ENCODE peak calls at places on chromosomes 3 and 15, in eight cellular contexts. R is cardiac muscle cell, P is left ventricle myocardium inferior, N is psoas muscle, T is AG09309, L is foreskin fibroblast, C is ovary, O is cardiac fibroblast. D is an unnamed sample.

GRCh38 chr3:43573576-43573975 is 48.2 kb downstream of the ANO10 start:
- DNase-seq in R (no peak), P (no peak), N (no peak), T (no peak), L (no peak), C (no peak), O (no peak), D (no peak)

GRCh38 chr3:163924600-163924999 is 1153.7 kb downstream of the SI start:
- DNase-seq in R (no peak), P (no peak), N (no peak), T (no peak), L (no peak), C (no peak), O (no peak), D (no peak)

GRCh38 chr3:122358633-122359032 is 24.4 kb downstream of the MIX23 start:
- DNase-seq in R (no peak), P (no peak), N (no peak), T (no peak), L (no peak), C (no peak), O (no peak), D (no peak)

GRCh38 chr3:24510030-24510648 is 15.5 kb upstream of the THRB start:
- DNase-seq in R (no peak), P (no peak), N (no peak), T (no peak), L (no peak), C (no peak), O (peak), D (no peak)

GRCh38 chr3:15794303-15794771 is 3.4 kb downstream of the ANKRD28 start:
- DNase-seq in R (peak), P (no peak), N (no peak), T (no peak), L (peak), C (no peak), O (peak), D (no peak)

GRCh38 chr15:63329567-63330350 is 51.9 kb downstream of the CA12 start:
- DNase-seq in R (no peak), P (no peak), N (no peak), T (no peak), L (no peak), C (no peak), O (no peak), D (no peak)

GRCh38 chr15:25693321-25694237 is 169.5 kb downstream of the ATP10A start:
- DNase-seq in R (peak), P (peak), N (no peak), T (no peak), L (no peak), C (no peak), O (peak), D (no peak)

GRCh38 chr3:86766331-86766730 is 224.6 kb downstream of the VGLL3 start:
- DNase-seq in R (no peak), P (no peak), N (no peak), T (no peak), L (no peak), C (no peak), O (no peak), D (no peak)

GRCh38 chr3:66499881-66500574 is 794 bp downstream of the LRIG1 start:
- DNase-seq in R (peak), P (peak), N (peak), T (no peak), L (no peak), C (peak), O (peak), D (peak)

GRCh38 chr3:30384546-30385072 is 221.8 kb upstream of the TGFBR2 start:
- DNase-seq in R (no peak), P (no peak), N (no peak), T (no peak), L (no peak), C (no peak), O (peak), D (no peak)

GRCh38 chr15:40183636-40184463 is 23.0 kb downstream of the BUB1B start:
- DNase-seq in R (no peak), P (no peak), N (no peak), T (no peak), L (no peak), C (no peak), O (no peak), D (no peak)

GRCh38 chr15:88932271-88932874 is 19.2 kb upstream of the MFGE8 start:
- DNase-seq in R (no peak), P (peak), N (peak), T (no peak), L (no peak), C (no peak), O (no peak), D (peak)

GRCh38 chr3:55966566-55966965 is 479.5 kb upstream of the WNT5A start:
- DNase-seq in R (no peak), P (no peak), N (no peak), T (no peak), L (no peak), C (no peak), O (no peak), D (no peak)

GRCh38 chr3:55963611-55964010 is 476.5 kb upstream of the WNT5A start:
- DNase-seq in R (no peak), P (no peak), N (no peak), T (no peak), L (no peak), C (no peak), O (no peak), D (no peak)

GRCh38 chr3:55964491-55964980 is 477.4 kb upstream of the WNT5A start:
- DNase-seq in R (no peak), P (no peak), N (no peak), T (no peak), L (no peak), C (no peak), O (no peak), D (no peak)

GRCh38 chr3:55968331-55968730 is 481.2 kb upstream of the WNT5A start:
- DNase-seq in R (peak), P (no peak), N (no peak), T (no peak), L (no peak), C (no peak), O (peak), D (no peak)

DNA sequence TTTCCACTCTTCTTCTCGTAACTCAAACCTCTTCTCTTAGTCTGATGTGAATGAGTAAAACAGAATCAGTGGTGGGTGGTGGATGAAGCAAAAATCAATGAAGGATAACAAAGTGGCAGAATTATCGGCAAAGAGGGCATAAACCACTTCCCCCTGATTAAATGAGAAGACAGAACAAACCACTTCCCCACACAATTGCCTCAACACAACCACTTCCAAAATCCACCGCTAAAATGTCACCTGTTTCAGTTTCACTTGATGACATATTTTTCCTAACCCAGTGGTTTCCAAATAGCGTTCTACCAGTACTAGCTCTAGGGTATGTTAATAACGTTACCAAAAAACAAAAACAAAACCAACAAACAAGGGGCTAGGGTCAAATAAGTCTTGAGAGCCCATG is 478.7 kb upstream of the WNT5A start:
- DNase-seq in R (no peak), P (no peak), N (no peak), T (no peak), L (no peak), C (no peak), O (no peak), D (no peak)
- H3K4me3 ChIP-seq in R (no peak), P (no peak), N (no peak), T (no peak), L (no peak), C (no peak), O (no peak), D (no peak)

GRCh38 chr3:112987710-112988334 is 3.0 kb upstream of the GTPBP8 start:
- DNase-seq in R (no peak), P (no peak), N (no peak), T (no peak), L (no peak), C (no peak), O (no peak), D (no peak)

GRCh38 chr3:112995800-112996199 is 5.0 kb downstream of the GTPBP8 start:
- DNase-seq in R (no peak), P (no peak), N (no peak), T (no peak), L (no peak), C (no peak), O (no peak), D (no peak)

DNA sequence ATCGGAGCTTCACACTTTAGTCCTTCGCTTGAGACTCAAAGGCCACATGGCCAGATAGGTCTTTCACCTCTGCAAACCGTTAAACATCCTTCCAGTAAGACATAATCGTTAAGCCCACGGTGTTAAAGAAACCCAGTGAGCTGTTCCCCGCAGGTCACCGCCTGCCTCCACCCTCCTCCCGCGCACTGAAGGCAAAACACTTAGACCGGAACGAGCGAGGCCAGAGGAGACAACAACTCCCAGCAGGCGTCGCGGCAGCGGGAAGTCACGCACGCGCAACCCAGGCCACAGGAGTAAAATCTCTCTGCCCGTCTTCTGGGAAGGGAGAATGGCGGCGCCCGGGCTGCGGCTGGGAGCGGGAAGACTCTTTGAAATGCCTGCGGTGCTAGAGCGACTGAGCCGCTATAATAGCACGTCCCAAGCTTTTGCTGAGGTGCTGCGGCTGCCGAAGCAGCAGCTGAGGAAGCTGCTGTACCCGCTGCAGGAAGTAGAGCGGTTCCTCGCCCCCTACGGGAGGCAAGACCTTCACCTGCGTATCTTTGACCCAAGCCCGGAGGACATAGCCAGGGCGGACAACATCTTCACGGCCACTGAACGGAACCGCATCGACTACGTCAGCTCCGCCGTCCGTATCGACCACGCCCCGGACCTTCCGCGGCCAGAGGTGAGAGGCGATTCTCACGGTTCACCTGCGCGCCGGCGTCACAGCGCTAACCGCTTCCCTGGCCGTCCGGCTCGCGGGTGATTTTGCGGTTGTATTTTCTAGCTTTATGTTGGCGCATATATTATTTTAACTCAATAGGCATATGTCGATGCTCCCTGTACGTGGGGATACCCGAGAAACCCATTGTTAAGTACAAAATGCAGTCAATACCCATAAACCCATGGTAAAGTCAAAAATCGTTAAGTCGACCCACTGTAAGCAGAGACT is at the start of gene GTPBP8:
- DNase-seq in R (peak), P (peak), N (peak), T (peak), L (peak), C (peak), O (peak), D (peak)
- TF ChIP-seq CTCF in R (peak), P (peak), N (no peak), T (peak), L (no peak), C (peak), O (peak), D (peak)

DNA sequence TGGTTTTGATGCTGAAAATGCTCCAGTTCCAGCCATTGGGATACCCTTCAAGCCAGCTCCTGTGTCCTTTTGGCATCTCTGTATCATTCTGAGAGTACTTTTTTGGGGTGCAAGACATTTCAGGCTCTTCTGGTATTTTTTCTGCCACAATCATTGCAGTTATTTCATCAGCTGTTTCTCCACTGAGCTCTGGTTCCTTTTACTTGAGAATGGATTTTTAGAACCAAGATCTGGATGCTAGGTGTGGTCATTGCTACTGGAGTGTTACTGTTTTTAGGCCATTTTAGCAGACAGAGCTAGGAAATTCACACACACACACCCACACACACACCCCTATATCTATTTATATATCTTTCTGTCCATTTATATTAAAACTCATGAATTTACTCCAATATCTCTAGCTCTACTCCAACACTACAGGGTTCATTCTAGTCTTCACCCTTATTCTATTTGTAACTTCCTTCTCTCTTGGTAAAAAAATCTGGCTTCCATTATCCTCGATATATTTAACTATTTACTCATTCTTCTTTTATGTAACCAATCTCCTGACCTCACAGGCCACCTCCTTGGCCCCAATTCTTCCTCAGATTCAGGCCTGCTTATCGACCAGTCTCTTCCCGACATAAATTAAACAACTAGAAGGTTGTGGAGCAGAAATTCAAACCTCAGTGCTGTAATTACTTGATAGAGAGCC is 17.0 kb downstream of the SLC35G2 start:
- DNase-seq in R (no peak), P (no peak), N (no peak), T (no peak), L (no peak), C (no peak), O (no peak), D (no peak)
- H3K4me3 ChIP-seq in R (no peak), P (no peak), N (no peak), T (no peak), L (no peak), C (no peak), O (no peak), D (no peak)

GRCh38 chr3:195774917-195775316 is 36.8 kb downstream of the MUC4 start:
- DNase-seq in R (peak), P (peak), N (peak), T (no peak), L (peak), C (no peak), O (peak), D (peak)
- TF ChIP-seq CTCF in R (peak), P (peak), N (peak), T (peak), L (peak), C (peak), O (peak), D (no peak)

GRCh38 chr3:58660998-58661397 is 5.6 kb downstream of the FAM3D start:
- DNase-seq in R (no peak), P (no peak), N (no peak), T (no peak), L (no peak), C (no peak), O (no peak), D (no peak)
- H3K4me3 ChIP-seq in R (no peak), P (no peak), N (no peak), T (no peak), L (no peak), C (no peak), O (no peak), D (no peak)

GRCh38 chr3:38165722-38166387 is 518 bp downstream of the OXSR1 start:
- DNase-seq in R (no peak), P (no peak), N (no peak), T (no peak), L (peak), C (peak), O (peak), D (no peak)

GRCh38 chr3:38164136-38164965 is 986 bp upstream of the OXSR1 start:
- DNase-seq in R (no peak), P (no peak), N (no peak), T (no peak), L (no peak), C (peak), O (no peak), D (no peak)

GRCh38 chr3:38164966-38165721 is at the start of gene OXSR1:
- DNase-seq in R (peak), P (peak), N (peak), T (peak), L (peak), C (peak), O (peak), D (peak)

GRCh38 chr3:38158472-38158871 is 6.9 kb upstream of the OXSR1 start:
- DNase-seq in R (no peak), P (no peak), N (no peak), T (no peak), L (no peak), C (no peak), O (no peak), D (no peak)

DNA sequence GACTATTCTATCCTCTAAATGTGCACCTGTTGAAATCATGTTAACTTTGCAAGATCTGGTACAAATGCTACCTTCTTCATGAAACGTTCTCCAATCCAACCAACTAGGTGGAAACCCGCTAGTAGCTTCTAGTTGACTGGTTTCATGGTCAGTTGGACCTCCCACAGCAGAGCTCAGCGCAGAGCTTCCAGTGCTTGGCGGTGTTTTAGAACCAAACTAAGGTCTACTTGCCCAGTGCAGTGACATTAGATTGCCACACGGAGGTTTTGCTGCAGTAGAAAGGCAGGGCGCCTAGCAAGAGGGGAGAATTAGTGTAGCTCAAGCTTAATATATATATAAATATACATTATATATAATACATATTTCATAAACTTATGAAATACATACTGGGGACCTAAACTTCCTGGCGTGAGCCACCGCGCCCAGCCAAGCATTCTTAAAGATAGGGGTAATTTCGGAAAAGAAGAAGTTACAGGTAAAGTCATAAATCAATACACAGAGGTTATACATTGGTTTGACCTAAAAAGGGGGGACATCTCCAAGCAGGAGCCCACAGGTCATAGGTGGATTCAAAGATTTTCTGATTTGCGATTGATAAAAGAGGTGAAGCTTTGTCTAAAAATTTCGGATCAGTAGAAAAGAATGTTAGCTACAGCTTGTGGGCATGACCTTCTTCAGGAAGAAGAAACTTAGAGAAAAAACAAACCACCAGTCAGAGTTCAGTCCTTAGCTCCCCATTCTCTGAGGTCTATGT is 2.0 kb upstream of the OXSR1 start:
- DNase-seq in R (no peak), P (no peak), N (no peak), T (no peak), L (no peak), C (no peak), O (no peak), D (no peak)
- TF ChIP-seq CTCF in R (no peak), P (no peak), N (peak), T (no peak), L (no peak), C (no peak), O (peak), D (no peak)

GRCh38 chr15:83694030-83694429 is 40.1 kb downstream of the ADAMTSL3 start:
- DNase-seq in R (peak), P (no peak), N (no peak), T (no peak), L (no peak), C (no peak), O (peak), D (peak)

GRCh38 chr15:83697716-83698115 is 43.8 kb downstream of the ADAMTSL3 start:
- DNase-seq in R (no peak), P (no peak), N (no peak), T (no peak), L (no peak), C (no peak), O (no peak), D (no peak)

GRCh38 chr15:83695246-83695645 is 41.3 kb downstream of the ADAMTSL3 start:
- DNase-seq in R (peak), P (no peak), N (no peak), T (no peak), L (no peak), C (no peak), O (peak), D (no peak)

GRCh38 chr15:83694538-83694937 is 40.6 kb downstream of the ADAMTSL3 start:
- DNase-seq in R (peak), P (no peak), N (no peak), T (no peak), L (no peak), C (no peak), O (no peak), D (no peak)

DNA sequence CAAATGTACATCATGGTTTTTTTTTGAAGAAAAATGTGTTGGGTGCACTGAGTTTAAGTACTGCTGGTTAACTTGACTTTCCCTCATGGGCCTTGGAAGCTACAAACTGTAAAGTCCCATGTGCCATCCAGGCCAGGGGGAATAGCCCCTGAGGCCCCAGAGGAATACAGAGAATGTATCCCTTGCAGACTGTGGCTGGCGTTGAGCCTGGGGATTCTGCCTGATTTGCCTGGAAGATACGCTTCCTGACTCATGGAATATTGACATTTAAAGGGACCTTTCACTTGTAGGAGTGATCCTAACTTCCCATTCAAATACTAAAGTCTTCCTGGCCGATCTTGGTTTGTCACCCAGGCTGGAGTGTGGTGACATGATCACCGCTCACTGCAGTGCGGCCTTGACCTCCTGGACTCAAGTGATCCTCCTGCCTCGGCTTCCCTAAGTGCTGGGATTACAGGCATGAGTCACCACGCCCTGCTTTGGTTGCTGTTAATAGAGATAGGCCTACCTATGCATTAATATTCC is 42.0 kb downstream of the ADAMTSL3 start:
- DNase-seq in R (peak), P (no peak), N (no peak), T (no peak), L (no peak), C (no peak), O (no peak), D (no peak)
- H3K4me3 ChIP-seq in R (no peak), P (no peak), N (no peak), T (no peak), L (no peak), C (no peak), O (no peak), D (no peak)

D was measured in uterus.